ENCODE peak calls at places on chromosomes 6 and 20, in four cellular contexts. T is heart left ventricle, N is stomach, G is uterus. L is an unnamed sample.

GRCh38 chr6:41730531-41731436 is 4.6 kb downstream of the TFEB start:
- DNase-seq in G (no peak), T (no peak), N (no peak), L (peak; percentile 71)

GRCh38 chr6:146689806-146690205 is 91.0 kb downstream of the ADGB start:
- DNase-seq in G (no peak), N (no peak), T (no peak), L (no peak)

GRCh38 chr6:116431964-116432595 is 29.1 kb upstream of the CALHM6 start:
- DNase-seq in G (no peak), N (no peak), T (no peak), L (no peak)

GRCh38 chr20:51661609-51662178 is 106.5 kb downstream of the ATP9A start:
- DNase-seq in N (no peak), T (no peak), G (no peak), L (no peak)

GRCh38 chr6:133724726-133725125 is 164.2 kb upstream of the TCF21 start:
- DNase-seq in G (no peak), T (no peak), N (no peak), L (no peak)

GRCh38 chr20:13017235-13017634 is 8.5 kb downstream of the SPTLC3 start:
- DNase-seq in N (no peak), T (no peak), G (no peak), L (no peak)

GRCh38 chr6:25202505-25202904 is 76.7 kb upstream of the CARMIL1 start:
- DNase-seq in G (no peak), N (no peak), T (no peak), L (no peak)

GRCh38 chr6:162017551-162017950 is 710.0 kb downstream of the PRKN start:
- DNase-seq in T (no peak), G (no peak), N (no peak), L (no peak)

GRCh38 chr20:57030611-57031600 is 235.5 kb downstream of the BMP7 start:
- DNase-seq in T (no peak), N (no peak), G (no peak), L (no peak)

GRCh38 chr6:84492246-84493135 is 265.0 kb upstream of the CEP162 start:
- DNase-seq in G (no peak), N (no peak), T (no peak), L (no peak)

GRCh38 chr6:35919085-35919826 is 1.6 kb downstream of the SRPK1 start:
- DNase-seq in G (no peak), T (no peak), N (no peak), L (no peak)

GRCh38 chr6:73528897-73529296 is 8.1 kb upstream of the EEF1A1 start:
- DNase-seq in N (no peak), T (no peak), G (no peak), L (peak; percentile 9)

GRCh38 chr20:8133816-8134451 is 1.9 kb downstream of the PLCB1 start:
- DNase-seq in N (no peak), G (no peak), T (no peak), L (no peak)

GRCh38 chr6:80547827-80548226 is 441.4 kb downstream of the BCKDHB start:
- DNase-seq in G (no peak), T (no peak), N (no peak), L (no peak)

GRCh38 chr20:19090332-19090731 is 122.1 kb upstream of the SLC24A3 start:
- DNase-seq in G (no peak), T (no peak), N (no peak), L (no peak)

GRCh38 chr6:7669742-7670141 is 56.2 kb upstream of the BMP6 start:
- DNase-seq in N (no peak), G (no peak), T (no peak), L (no peak)

GRCh38 chr6:25401711-25402110 is 122.5 kb downstream of the CARMIL1 start:
- DNase-seq in G (no peak), T (no peak), N (no peak), L (no peak)

GRCh38 chr6:102813489-102814275 is 1420.2 kb downstream of the GRIK2 start:
- DNase-seq in G (no peak), T (no peak), N (no peak), L (no peak)

GRCh38 chr6:67640462-67640861 is 994.6 kb upstream of the ADGRB3 start:
- DNase-seq in T (no peak), G (no peak), N (no peak), L (no peak)

GRCh38 chr20:11451793-11452291 is 465.9 kb upstream of the BTBD3 start:
- DNase-seq in G (peak; percentile 34), N (no peak), T (no peak), L (no peak)

GRCh38 chr6:143236151-143236788 is 175.6 kb downstream of the AIG1 start:
- DNase-seq in N (no peak), T (no peak), G (no peak), L (no peak)

GRCh38 chr6:34144581-34145160 is 1.2 kb downstream of the GRM4 start:
- DNase-seq in T (no peak), N (no peak), G (no peak), L (peak; percentile 66)

GRCh38 chr6:26543953-26544352 is 5.8 kb downstream of the HMGN4 start:
- DNase-seq in T (no peak), G (no peak), N (no peak), L (no peak)

GRCh38 chr20:10716855-10717254 is 43.1 kb upstream of the JAG1 start:
- DNase-seq in T (no peak), N (no peak), G (no peak), L (no peak)

GRCh38 chr20:18577942-18578341 is 9.9 kb upstream of the DTD1 start:
- DNase-seq in N (no peak), G (no peak), T (no peak), L (no peak)

GRCh38 chr20:46799781-46800180 is 90.3 kb downstream of the SLC2A10 start:
- DNase-seq in T (no peak), N (no peak), G (no peak), L (no peak)

GRCh38 chr6:92701425-92702096 is 717.8 kb downstream of the EPHA7 start:
- DNase-seq in N (no peak), G (no peak), T (no peak), L (no peak)

GRCh38 chr6:29617782-29618557 is 15.0 kb downstream of the GABBR1 start:
- DNase-seq in G (no peak), N (no peak), T (no peak), L (no peak)

GRCh38 chr6:98002678-98003077 is 719.7 kb upstream of the MMS22L start:
- DNase-seq in N (no peak), T (no peak), G (no peak), L (no peak)

GRCh38 chr20:19253316-19253715 is 40.9 kb downstream of the SLC24A3 start:
- DNase-seq in N (no peak), T (no peak), G (no peak), L (no peak)

GRCh38 chr6:40536442-40536841 is 50.7 kb downstream of the LRFN2 start:
- DNase-seq in N (no peak), G (no peak), T (no peak), L (peak; percentile 69)

GRCh38 chr6:43331876-43332275 is 23.2 kb upstream of the CRIP3 start:
- DNase-seq in G (no peak), N (no peak), T (no peak), L (no peak)
- H3K4me3 ChIP-seq in G (no peak overlapping the region), N (no peak overlapping the region), T (no peak overlapping the region), L (no peak overlapping the region)

DNA sequence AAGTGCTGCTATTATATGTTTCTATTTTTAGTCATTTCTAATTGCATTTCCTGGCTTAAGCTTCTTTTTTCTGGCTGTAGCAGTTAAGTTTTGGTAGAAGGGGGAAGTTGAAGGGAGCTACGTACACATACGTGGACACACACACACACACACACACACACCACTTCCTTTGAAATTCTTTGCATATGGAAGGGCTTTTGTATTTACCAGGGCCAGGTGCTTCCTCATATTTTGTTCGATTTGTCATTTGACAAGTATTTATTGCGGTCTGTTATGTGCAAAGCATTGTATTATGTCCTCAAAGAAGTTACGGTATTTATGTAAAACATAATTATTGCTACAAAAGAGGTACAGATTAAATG is 82.3 kb downstream of the RTN4IP1 start:
- DNase-seq in N (no peak), G (no peak), T (no peak), L (no peak)
- TF ChIP-seq POLR2A in N (no peak), G (no peak), T (no peak), L (no peak)

GRCh38 chr6:154277578-154278128 is 79.0 kb downstream of the IPCEF1 start:
- DNase-seq in T (no peak), G (no peak), N (no peak), L (no peak)

GRCh38 chr6:154274175-154274574 is 82.4 kb downstream of the IPCEF1 start:
- DNase-seq in T (no peak), N (no peak), G (no peak), L (no peak)

GRCh38 chr6:154276810-154277577 is 79.6 kb downstream of the IPCEF1 start:
- DNase-seq in N (no peak), G (no peak), T (no peak), L (no peak)
- H3K4me3 ChIP-seq in N (no peak overlapping the region), G (no peak overlapping the region), T (no peak overlapping the region), L (no peak overlapping the region)

GRCh38 chr6:104956663-104957294 is at the start of gene LIN28B:
- DNase-seq in T (no peak), G (no peak), N (no peak), L (no peak)
- TF ChIP-seq POLR2A in T (no peak), G (no peak), N (no peak), L (no peak)

GRCh38 chr6:4134841-4135664 is at the start of gene ECI2:
- DNase-seq in T (peak; percentile 72), G (no peak), N (peak; percentile 65), L (peak; percentile 96)
- H3K4me3 ChIP-seq in T (peak within 1 kb of the TSS; percentile 97), G (peak within 1 kb of the TSS; percentile 94), N (peak within 1 kb of the TSS; percentile 82), L (peak within 1 kb of the TSS; percentile 83)

GRCh38 chr6:30678964-30679726 is 6.3 kb upstream of the DHX16 start:
- DNase-seq in T (peak; percentile 88), G (peak; percentile 88), N (peak; percentile 90), L (peak; percentile 98)
- TF ChIP-seq POLR2A in T (no peak), G (no peak), N (no peak), L (no peak)

GRCh38 chr6:10532392-10532791 is 11.2 kb downstream of the GCNT2 start:
- DNase-seq in N (no peak), G (no peak), T (no peak), L (no peak)

GRCh38 chr6:10529231-10529801 is 8.2 kb downstream of the GCNT2 start:
- DNase-seq in G (no peak), N (peak; percentile 71), T (no peak), L (no peak)

GRCh38 chr6:10531513-10531912 is 10.4 kb downstream of the GCNT2 start:
- DNase-seq in T (no peak), N (no peak), G (no peak), L (no peak)

GRCh38 chr6:10534418-10534760 is 13.2 kb downstream of the GCNT2 start:
- DNase-seq in G (no peak), T (no peak), N (no peak), L (no peak)

GRCh38 chr6:10531942-10532341 is 10.8 kb downstream of the GCNT2 start:
- DNase-seq in G (no peak), N (no peak), T (peak; percentile 29), L (no peak)
- H3K4me3 ChIP-seq in G (no peak overlapping the region), N (peak overlapping the region; percentile 47), T (no peak overlapping the region), L (peak overlapping the region; percentile 53)

L was measured in spleen.